ENCODE peak calls at places on chromosomes 5 and 9, in six cellular contexts. One of them, this sample, is unnamed.

GRCh38 chr5:181149806-181150733 is 2.7 kb downstream of the OR2V2 start:
- DNase-seq in SK-N-SH: no peak
- DNase-seq in aorta: no peak
- DNase-seq in fibroblast of lung: no peak
- DNase-seq in CD8-positive, alpha-beta memory T cell: no peak
- DNase-seq in IMR-90: no peak
- DNase-seq in this sample: no peak

GRCh38 chr9:135887585-135888050 is 19.7 kb downstream of the CAMSAP1 start:
- DNase-seq in SK-N-SH: no peak
- DNase-seq in aorta: peak; percentile 65
- DNase-seq in fibroblast of lung: no peak
- DNase-seq in CD8-positive, alpha-beta memory T cell: peak; percentile 62
- DNase-seq in IMR-90: no peak
- DNase-seq in this sample: no peak

GRCh38 chr5:175718401-175719108 is 60.7 kb downstream of the HRH2 start:
- DNase-seq in SK-N-SH: no peak
- DNase-seq in aorta: no peak
- DNase-seq in fibroblast of lung: no peak
- DNase-seq in CD8-positive, alpha-beta memory T cell: no peak
- DNase-seq in IMR-90: no peak
- DNase-seq in this sample: peak; percentile 65

GRCh38 chr5:88952344-88952743 is 69.4 kb upstream of the MEF2C start:
- DNase-seq in SK-N-SH: no peak
- DNase-seq in aorta: no peak
- DNase-seq in fibroblast of lung: peak; percentile 21
- DNase-seq in CD8-positive, alpha-beta memory T cell: no peak
- DNase-seq in IMR-90: peak; percentile 25
- DNase-seq in this sample: no peak

GRCh38 chr5:66118294-66118693 is 25.8 kb upstream of the SREK1 start:
- DNase-seq in SK-N-SH: no peak
- DNase-seq in aorta: no peak
- DNase-seq in fibroblast of lung: no peak
- DNase-seq in CD8-positive, alpha-beta memory T cell: no peak
- DNase-seq in IMR-90: no peak
- DNase-seq in this sample: no peak

GRCh38 chr9:4344946-4345345 is 45.1 kb upstream of the GLIS3 start:
- DNase-seq in SK-N-SH: no peak
- DNase-seq in aorta: no peak
- DNase-seq in fibroblast of lung: no peak
- DNase-seq in CD8-positive, alpha-beta memory T cell: no peak
- DNase-seq in IMR-90: no peak
- DNase-seq in this sample: no peak

GRCh38 chr5:180120221-180121101 is 48.9 kb upstream of the RNF130 start:
- DNase-seq in SK-N-SH: no peak
- DNase-seq in aorta: peak; percentile 37
- DNase-seq in fibroblast of lung: no peak
- DNase-seq in CD8-positive, alpha-beta memory T cell: no peak
- DNase-seq in IMR-90: no peak
- DNase-seq in this sample: peak; percentile 5

GRCh38 chr5:88659529-88660325 is 223.3 kb downstream of the MEF2C start:
- DNase-seq in SK-N-SH: no peak
- DNase-seq in aorta: no peak
- DNase-seq in fibroblast of lung: peak; percentile 70
- DNase-seq in CD8-positive, alpha-beta memory T cell: no peak
- DNase-seq in IMR-90: no peak
- DNase-seq in this sample: no peak

GRCh38 chr5:180328296-180329137 is 24.6 kb downstream of the GFPT2 start:
- DNase-seq in SK-N-SH: peak; percentile 87
- DNase-seq in aorta: peak; percentile 88
- DNase-seq in fibroblast of lung: peak; percentile 59
- DNase-seq in CD8-positive, alpha-beta memory T cell: peak; percentile 88
- DNase-seq in IMR-90: peak; percentile 60
- DNase-seq in this sample: peak; percentile 81

GRCh38 chr5:5885782-5886181 is 463.3 kb downstream of the ICE1 start:
- DNase-seq in SK-N-SH: no peak
- DNase-seq in aorta: no peak
- DNase-seq in fibroblast of lung: no peak
- DNase-seq in CD8-positive, alpha-beta memory T cell: no peak
- DNase-seq in IMR-90: no peak
- DNase-seq in this sample: no peak

GRCh38 chr5:75524071-75524470 is 12.4 kb downstream of the POLK start:
- DNase-seq in SK-N-SH: no peak
- DNase-seq in aorta: no peak
- DNase-seq in fibroblast of lung: peak; percentile 10
- DNase-seq in CD8-positive, alpha-beta memory T cell: no peak
- DNase-seq in IMR-90: no peak
- DNase-seq in this sample: no peak

GRCh38 chr5:40410231-40410861 is 269.4 kb upstream of the PTGER4 start:
- DNase-seq in SK-N-SH: no peak
- DNase-seq in aorta: no peak
- DNase-seq in fibroblast of lung: peak; percentile 85
- DNase-seq in CD8-positive, alpha-beta memory T cell: peak; percentile 90
- DNase-seq in IMR-90: peak; percentile 49
- DNase-seq in this sample: peak; percentile 32

GRCh38 chr5:39519566-39520231 is 94.9 kb upstream of the DAB2 start:
- DNase-seq in SK-N-SH: no peak
- DNase-seq in aorta: no peak
- DNase-seq in fibroblast of lung: peak; percentile 81
- DNase-seq in CD8-positive, alpha-beta memory T cell: no peak
- DNase-seq in IMR-90: peak; percentile 73
- DNase-seq in this sample: no peak

GRCh38 chr5:141725909-141726308 is 43.9 kb upstream of the ARAP3 start:
- DNase-seq in SK-N-SH: no peak
- DNase-seq in aorta: no peak
- DNase-seq in fibroblast of lung: no peak
- DNase-seq in CD8-positive, alpha-beta memory T cell: no peak
- DNase-seq in IMR-90: no peak
- DNase-seq in this sample: no peak

GRCh38 chr9:16625831-16626230 is 244.6 kb downstream of the BNC2 start:
- DNase-seq in SK-N-SH: no peak
- DNase-seq in aorta: no peak
- DNase-seq in fibroblast of lung: peak; percentile 78
- DNase-seq in CD8-positive, alpha-beta memory T cell: no peak
- DNase-seq in IMR-90: peak; percentile 67
- DNase-seq in this sample: no peak

GRCh38 chr5:150517272-150518152 is 9.6 kb downstream of the NDST1 start:
- DNase-seq in SK-N-SH: peak; percentile 87
- DNase-seq in aorta: peak; percentile 68
- DNase-seq in fibroblast of lung: peak; percentile 97
- DNase-seq in CD8-positive, alpha-beta memory T cell: no peak
- DNase-seq in IMR-90: peak; percentile 98
- DNase-seq in this sample: no peak

GRCh38 chr5:140317859-140318258 is 15.0 kb upstream of the PFDN1 start:
- DNase-seq in SK-N-SH: no peak
- DNase-seq in aorta: no peak
- DNase-seq in fibroblast of lung: peak; percentile 87
- DNase-seq in CD8-positive, alpha-beta memory T cell: no peak
- DNase-seq in IMR-90: peak; percentile 75
- DNase-seq in this sample: no peak

GRCh38 chr5:32123058-32123805 is 50.9 kb downstream of the GOLPH3 start:
- DNase-seq in SK-N-SH: no peak
- DNase-seq in aorta: no peak
- DNase-seq in fibroblast of lung: no peak
- DNase-seq in CD8-positive, alpha-beta memory T cell: no peak
- DNase-seq in IMR-90: peak; percentile 29
- DNase-seq in this sample: no peak

GRCh38 chr9:89661956-89662717 is 57.3 kb downstream of the GADD45G start:
- DNase-seq in SK-N-SH: peak; percentile 96
- DNase-seq in aorta: peak; percentile 98
- DNase-seq in fibroblast of lung: peak; percentile 96
- DNase-seq in CD8-positive, alpha-beta memory T cell: no peak
- DNase-seq in IMR-90: peak; percentile 86
- DNase-seq in this sample: peak; percentile 98

GRCh38 chr9:123326662-123327093 is 29.3 kb upstream of the CRB2 start:
- DNase-seq in SK-N-SH: no peak
- DNase-seq in aorta: no peak
- DNase-seq in fibroblast of lung: no peak
- DNase-seq in CD8-positive, alpha-beta memory T cell: no peak
- DNase-seq in IMR-90: no peak
- DNase-seq in this sample: no peak

GRCh38 chr9:34089311-34089710 is 37.2 kb downstream of the DCAF12 start:
- DNase-seq in SK-N-SH: no peak
- DNase-seq in aorta: no peak
- DNase-seq in fibroblast of lung: peak; percentile 43
- DNase-seq in CD8-positive, alpha-beta memory T cell: no peak
- DNase-seq in IMR-90: no peak
- DNase-seq in this sample: no peak

GRCh38 chr9:121650220-121651013 is 1.0 kb upstream of the DAB2IP start:
- DNase-seq in SK-N-SH: peak; percentile 91
- DNase-seq in aorta: peak; percentile 58
- DNase-seq in fibroblast of lung: peak; percentile 55
- DNase-seq in CD8-positive, alpha-beta memory T cell: no peak
- DNase-seq in IMR-90: peak; percentile 56
- DNase-seq in this sample: peak; percentile 74

DNA sequence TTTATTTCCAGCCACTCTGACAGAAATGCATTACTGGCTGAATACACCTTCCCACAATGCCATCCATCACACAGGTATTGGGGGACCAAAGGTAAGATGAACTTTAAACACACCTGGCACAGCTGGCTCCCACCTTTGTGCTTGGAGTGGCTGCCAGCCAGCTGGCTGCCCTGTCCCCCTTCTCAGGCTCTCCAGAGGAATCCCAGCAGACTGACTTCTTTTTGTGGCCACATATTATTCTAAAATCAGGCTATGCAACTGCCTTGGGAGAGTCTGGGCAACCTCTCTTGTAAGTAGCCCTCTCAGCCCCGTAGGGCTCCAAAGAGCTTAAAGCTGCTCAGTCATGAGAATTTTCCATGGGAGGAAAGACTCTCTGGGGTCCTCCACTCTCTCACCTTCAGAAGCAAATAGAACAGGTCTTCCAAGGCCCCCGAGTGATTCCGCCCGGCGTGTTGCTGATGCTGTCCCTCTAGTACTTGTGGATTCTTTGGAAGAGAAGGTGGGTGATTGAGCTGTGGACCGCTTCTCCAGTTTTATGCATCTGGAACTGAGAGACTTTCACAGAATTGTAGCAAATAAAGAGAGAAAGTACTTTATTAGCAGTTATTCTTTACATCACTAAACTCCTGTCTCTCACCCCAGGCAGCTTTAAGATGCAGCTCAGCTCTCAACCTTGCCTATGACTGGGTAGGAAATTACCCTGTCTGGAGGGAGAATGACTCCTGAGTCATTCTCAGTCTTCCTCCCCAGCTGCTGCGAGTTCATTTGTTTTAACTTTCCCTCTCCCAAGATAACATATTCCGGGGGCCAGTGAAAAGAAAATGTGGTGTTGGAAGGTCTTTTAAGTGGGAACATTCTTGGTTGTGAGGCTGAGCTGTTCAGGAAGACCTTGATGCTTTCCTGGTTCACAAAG is 159.4 kb upstream of the PITX1 start:
- DNase-seq in SK-N-SH: no peak
- DNase-seq in aorta: no peak
- DNase-seq in fibroblast of lung: peak; percentile 84
- DNase-seq in CD8-positive, alpha-beta memory T cell: no peak
- DNase-seq in IMR-90: peak; percentile 89
- DNase-seq in this sample: no peak
- H3K27ac ChIP-seq in SK-N-SH: peak overlapping the region; percentile 8
- H3K27ac ChIP-seq in aorta: no peak overlapping the region
- H3K27ac ChIP-seq in fibroblast of lung: no peak overlapping the region
- H3K27ac ChIP-seq in CD8-positive, alpha-beta memory T cell: no peak overlapping the region
- H3K27ac ChIP-seq in IMR-90: peak overlapping the region; percentile 57
- H3K27ac ChIP-seq in this sample: no peak overlapping the region

DNA sequence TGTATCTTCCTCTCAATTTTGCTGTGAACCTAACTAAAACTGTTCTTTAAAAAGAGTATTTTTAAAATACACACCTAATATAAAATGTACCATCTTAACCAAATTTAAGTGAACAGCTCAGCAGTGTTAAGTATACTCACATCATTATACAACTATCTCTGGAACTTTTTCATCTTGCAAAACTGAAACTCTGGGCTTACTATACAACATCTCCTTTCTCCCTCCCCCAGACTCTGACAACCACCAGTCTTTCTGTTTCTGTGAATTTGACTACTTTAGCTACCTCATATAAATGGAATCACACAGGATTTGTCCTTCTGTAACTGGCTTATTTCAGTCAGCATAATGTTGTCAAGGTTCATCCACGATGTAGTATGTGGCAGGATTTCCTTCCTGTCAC is 93.5 kb downstream of the FOXD1 start:
- DNase-seq in SK-N-SH: no peak
- DNase-seq in aorta: no peak
- DNase-seq in fibroblast of lung: peak; percentile 48
- DNase-seq in CD8-positive, alpha-beta memory T cell: no peak
- DNase-seq in IMR-90: peak; percentile 54
- DNase-seq in this sample: no peak
- H3K36me3 ChIP-seq in SK-N-SH: no peaks in the 10 kb centered on the region
- H3K36me3 ChIP-seq in aorta: no peaks in the 10 kb centered on the region
- H3K36me3 ChIP-seq in fibroblast of lung: no peaks in the 10 kb centered on the region
- H3K36me3 ChIP-seq in CD8-positive, alpha-beta memory T cell: no peaks in the 10 kb centered on the region
- H3K36me3 ChIP-seq in IMR-90: no peaks in the 10 kb centered on the region
- H3K36me3 ChIP-seq in this sample: no peaks in the 10 kb centered on the region

GRCh38 chr9:124776952-124777645 is at the start of gene OLFML2A:
- DNase-seq in SK-N-SH: peak; percentile 86
- DNase-seq in aorta: no peak
- DNase-seq in fibroblast of lung: no peak
- DNase-seq in CD8-positive, alpha-beta memory T cell: peak; percentile 53
- DNase-seq in IMR-90: no peak
- DNase-seq in this sample: no peak
- H3K4me1 ChIP-seq in SK-N-SH: peaks cover 3% of the 10 kb centered on the region
- H3K4me1 ChIP-seq in aorta: no peaks in the 10 kb centered on the region
- H3K4me1 ChIP-seq in fibroblast of lung: peaks cover 19% of the 10 kb centered on the region
- H3K4me1 ChIP-seq in CD8-positive, alpha-beta memory T cell: peaks cover 11% of the 10 kb centered on the region
- H3K4me1 ChIP-seq in IMR-90: peaks cover 20% of the 10 kb centered on the region
- H3K4me1 ChIP-seq in this sample: peaks cover 31% of the 10 kb centered on the region

GRCh38 chr5:172892713-172893112 is 58.7 kb downstream of the ERGIC1 start:
- DNase-seq in SK-N-SH: no peak
- DNase-seq in aorta: no peak
- DNase-seq in fibroblast of lung: no peak
- DNase-seq in CD8-positive, alpha-beta memory T cell: no peak
- DNase-seq in IMR-90: no peak
- DNase-seq in this sample: no peak

GRCh38 chr5:172894767-172895166 is 60.7 kb downstream of the ERGIC1 start:
- DNase-seq in SK-N-SH: no peak
- DNase-seq in aorta: no peak
- DNase-seq in fibroblast of lung: no peak
- DNase-seq in CD8-positive, alpha-beta memory T cell: no peak
- DNase-seq in IMR-90: no peak
- DNase-seq in this sample: no peak

GRCh38 chr5:172897691-172898512 is 61.3 kb upstream of the RPL26L1 start:
- DNase-seq in SK-N-SH: no peak
- DNase-seq in aorta: peak; percentile 65
- DNase-seq in fibroblast of lung: peak; percentile 99
- DNase-seq in CD8-positive, alpha-beta memory T cell: no peak
- DNase-seq in IMR-90: peak; percentile 97
- DNase-seq in this sample: peak; percentile 55

GRCh38 chr5:172896465-172896864 is 62.4 kb downstream of the ERGIC1 start:
- DNase-seq in SK-N-SH: no peak
- DNase-seq in aorta: no peak
- DNase-seq in fibroblast of lung: no peak
- DNase-seq in CD8-positive, alpha-beta memory T cell: no peak
- DNase-seq in IMR-90: no peak
- DNase-seq in this sample: no peak

DNA sequence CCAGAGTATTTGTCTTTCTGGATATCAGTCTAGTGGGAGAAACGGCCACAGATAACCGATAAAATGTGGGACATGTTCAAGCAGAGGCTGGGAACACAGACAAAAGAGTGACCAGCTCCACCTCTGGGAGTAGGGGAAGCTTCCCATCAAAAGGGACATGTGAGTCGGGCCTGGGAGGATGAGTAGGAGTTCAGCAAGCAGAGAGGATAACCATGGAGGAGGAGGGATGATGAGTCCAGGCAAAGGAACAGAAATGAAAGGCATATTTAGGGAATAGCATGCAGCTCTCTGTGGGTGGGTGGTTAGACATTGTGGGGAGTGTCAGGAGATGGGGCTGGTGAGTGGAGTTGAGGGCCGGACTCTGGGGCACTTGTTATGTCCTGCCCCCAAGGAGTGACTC is 61.5 kb downstream of the ERGIC1 start:
- DNase-seq in SK-N-SH: no peak
- DNase-seq in aorta: no peak
- DNase-seq in fibroblast of lung: no peak
- DNase-seq in CD8-positive, alpha-beta memory T cell: no peak
- DNase-seq in IMR-90: no peak
- DNase-seq in this sample: no peak
- H3K27ac ChIP-seq in SK-N-SH: peak overlapping the region; percentile 100
- H3K27ac ChIP-seq in aorta: peak overlapping the region; percentile 32
- H3K27ac ChIP-seq in fibroblast of lung: peak overlapping the region; percentile 98
- H3K27ac ChIP-seq in CD8-positive, alpha-beta memory T cell: no peak overlapping the region
- H3K27ac ChIP-seq in IMR-90: peak overlapping the region; percentile 37
- H3K27ac ChIP-seq in this sample: no peak overlapping the region